ENCODE peak calls at places on chromosomes 4 and X, in five cellular contexts. One of them, this sample, is unnamed.
A peak's percentile ranks its signal among the peaks of the same experiment; 100 is the strongest.

GRCh38 chr4:153419029-153419428 is 47.1 kb upstream of the TMEM131L start:
- DNase-seq in heart right ventricle: no peak
- DNase-seq in COR-L47: no peak
- DNase-seq in activated naive CD8-positive, alpha-beta T cell treated with anti-CD3 and anti-CD28 coated beads for 36 hours: no peak
- DNase-seq in iris pigment epithelial cell: no peak
- DNase-seq in this sample: no peak

GRCh38 chrX:82161195-82161594 is 959.3 kb downstream of the SH3BGRL start:
- DNase-seq in COR-L47: no peak
- DNase-seq in iris pigment epithelial cell: no peak
- DNase-seq in heart right ventricle: no peak
- DNase-seq in activated naive CD8-positive, alpha-beta T cell treated with anti-CD3 and anti-CD28 coated beads for 36 hours: no peak
- DNase-seq in this sample: no peak

GRCh38 chr4:7655549-7656243 is 221.0 kb upstream of the PSAPL1 start:
- DNase-seq in heart right ventricle: no peak
- DNase-seq in activated naive CD8-positive, alpha-beta T cell treated with anti-CD3 and anti-CD28 coated beads for 36 hours: no peak
- DNase-seq in iris pigment epithelial cell: no peak
- DNase-seq in COR-L47: peak; percentile 85
- DNase-seq in this sample: peak; percentile 82

GRCh38 chrX:70324326-70324725 is 34.4 kb downstream of the KIF4A start:
- DNase-seq in COR-L47: no peak
- DNase-seq in activated naive CD8-positive, alpha-beta T cell treated with anti-CD3 and anti-CD28 coated beads for 36 hours: no peak
- DNase-seq in heart right ventricle: no peak
- DNase-seq in iris pigment epithelial cell: peak; percentile 53
- DNase-seq in this sample: no peak

GRCh38 chr4:145797278-145797677 is 117.3 kb downstream of the C4orf51 start:
- DNase-seq in iris pigment epithelial cell: no peak
- DNase-seq in activated naive CD8-positive, alpha-beta T cell treated with anti-CD3 and anti-CD28 coated beads for 36 hours: no peak
- DNase-seq in heart right ventricle: no peak
- DNase-seq in COR-L47: no peak
- DNase-seq in this sample: no peak

GRCh38 chrX:71492086-71493065 is 40.5 kb upstream of the OGT start:
- DNase-seq in heart right ventricle: peak; percentile 53
- DNase-seq in activated naive CD8-positive, alpha-beta T cell treated with anti-CD3 and anti-CD28 coated beads for 36 hours: peak; percentile 57
- DNase-seq in iris pigment epithelial cell: peak; percentile 21
- DNase-seq in COR-L47: no peak
- DNase-seq in this sample: no peak

GRCh38 chr4:2258091-2259035 is 3.5 kb downstream of the MXD4 start:
- DNase-seq in COR-L47: no peak
- DNase-seq in iris pigment epithelial cell: no peak
- DNase-seq in heart right ventricle: no peak
- DNase-seq in activated naive CD8-positive, alpha-beta T cell treated with anti-CD3 and anti-CD28 coated beads for 36 hours: peak; percentile 0
- DNase-seq in this sample: no peak

GRCh38 chr4:7466215-7466614 is 31.5 kb upstream of the PSAPL1 start:
- DNase-seq in iris pigment epithelial cell: no peak
- DNase-seq in COR-L47: no peak
- DNase-seq in activated naive CD8-positive, alpha-beta T cell treated with anti-CD3 and anti-CD28 coated beads for 36 hours: no peak
- DNase-seq in heart right ventricle: no peak
- DNase-seq in this sample: no peak

GRCh38 chrX:130173190-130173895 is 1.6 kb downstream of the RAB33A start:
- DNase-seq in heart right ventricle: peak; percentile 18
- DNase-seq in activated naive CD8-positive, alpha-beta T cell treated with anti-CD3 and anti-CD28 coated beads for 36 hours: peak; percentile 47
- DNase-seq in COR-L47: no peak
- DNase-seq in iris pigment epithelial cell: peak; percentile 82
- DNase-seq in this sample: peak; percentile 95

GRCh38 chr4:39502034-39502658 is 25.1 kb downstream of the UGDH start:
- DNase-seq in COR-L47: no peak
- DNase-seq in heart right ventricle: no peak
- DNase-seq in iris pigment epithelial cell: peak; percentile 82
- DNase-seq in activated naive CD8-positive, alpha-beta T cell treated with anti-CD3 and anti-CD28 coated beads for 36 hours: no peak
- DNase-seq in this sample: peak; percentile 40

GRCh38 chrX:46941341-46941740 is 29.1 kb downstream of the JADE3 start:
- DNase-seq in heart right ventricle: no peak
- DNase-seq in iris pigment epithelial cell: no peak
- DNase-seq in COR-L47: no peak
- DNase-seq in activated naive CD8-positive, alpha-beta T cell treated with anti-CD3 and anti-CD28 coated beads for 36 hours: no peak
- DNase-seq in this sample: peak; percentile 77

GRCh38 chr4:76882630-76883029 is 15.3 kb downstream of the SOWAHB start:
- DNase-seq in activated naive CD8-positive, alpha-beta T cell treated with anti-CD3 and anti-CD28 coated beads for 36 hours: no peak
- DNase-seq in iris pigment epithelial cell: no peak
- DNase-seq in COR-L47: no peak
- DNase-seq in heart right ventricle: no peak
- DNase-seq in this sample: no peak

GRCh38 chrX:53333853-53334252 is 52.5 kb upstream of the IQSEC2 start:
- DNase-seq in heart right ventricle: no peak
- DNase-seq in COR-L47: no peak
- DNase-seq in iris pigment epithelial cell: no peak
- DNase-seq in activated naive CD8-positive, alpha-beta T cell treated with anti-CD3 and anti-CD28 coated beads for 36 hours: no peak
- DNase-seq in this sample: no peak

GRCh38 chr4:71830-72229 is 18.7 kb downstream of the ZNF595 start:
- DNase-seq in iris pigment epithelial cell: peak; percentile 3
- DNase-seq in COR-L47: no peak
- DNase-seq in activated naive CD8-positive, alpha-beta T cell treated with anti-CD3 and anti-CD28 coated beads for 36 hours: no peak
- DNase-seq in heart right ventricle: no peak
- DNase-seq in this sample: no peak

GRCh38 chrX:107597791-107598190 is 30.5 kb upstream of the PRPS1 start:
- DNase-seq in iris pigment epithelial cell: no peak
- DNase-seq in COR-L47: no peak
- DNase-seq in heart right ventricle: no peak
- DNase-seq in activated naive CD8-positive, alpha-beta T cell treated with anti-CD3 and anti-CD28 coated beads for 36 hours: no peak
- DNase-seq in this sample: no peak

GRCh38 chrX:9390121-9390520 is 74.7 kb upstream of the TBL1X start:
- DNase-seq in heart right ventricle: no peak
- DNase-seq in iris pigment epithelial cell: peak; percentile 29
- DNase-seq in COR-L47: no peak
- DNase-seq in activated naive CD8-positive, alpha-beta T cell treated with anti-CD3 and anti-CD28 coated beads for 36 hours: no peak
- DNase-seq in this sample: peak; percentile 57

GRCh38 chrX:109732319-109732779 is 708 bp downstream of the ACSL4 start:
- DNase-seq in heart right ventricle: no peak
- DNase-seq in COR-L47: no peak
- DNase-seq in activated naive CD8-positive, alpha-beta T cell treated with anti-CD3 and anti-CD28 coated beads for 36 hours: peak; percentile 15
- DNase-seq in iris pigment epithelial cell: peak; percentile 62
- DNase-seq in this sample: peak; percentile 69

GRCh38 chr4:175139205-175139604 is 221.0 kb downstream of the ADAM29 start:
- DNase-seq in iris pigment epithelial cell: no peak
- DNase-seq in heart right ventricle: no peak
- DNase-seq in COR-L47: no peak
- DNase-seq in activated naive CD8-positive, alpha-beta T cell treated with anti-CD3 and anti-CD28 coated beads for 36 hours: no peak
- DNase-seq in this sample: no peak

GRCh38 chr4:121898150-121898549 is 27.9 kb upstream of the BBS7 start:
- DNase-seq in heart right ventricle: no peak
- DNase-seq in iris pigment epithelial cell: no peak
- DNase-seq in COR-L47: no peak
- DNase-seq in activated naive CD8-positive, alpha-beta T cell treated with anti-CD3 and anti-CD28 coated beads for 36 hours: peak; percentile 19
- DNase-seq in this sample: peak; percentile 12

GRCh38 chrX:8306296-8306975 is 135.4 kb upstream of the VCX2 start:
- DNase-seq in heart right ventricle: no peak
- DNase-seq in activated naive CD8-positive, alpha-beta T cell treated with anti-CD3 and anti-CD28 coated beads for 36 hours: no peak
- DNase-seq in iris pigment epithelial cell: no peak
- DNase-seq in COR-L47: no peak
- DNase-seq in this sample: no peak

GRCh38 chr4:61003301-61003700 is 196.8 kb upstream of the ADGRL3 start:
- DNase-seq in iris pigment epithelial cell: peak; percentile 14
- DNase-seq in COR-L47: no peak
- DNase-seq in activated naive CD8-positive, alpha-beta T cell treated with anti-CD3 and anti-CD28 coated beads for 36 hours: no peak
- DNase-seq in heart right ventricle: no peak
- DNase-seq in this sample: no peak

GRCh38 chr4:2413821-2414610 is 4.4 kb downstream of the ZFYVE28 start:
- DNase-seq in activated naive CD8-positive, alpha-beta T cell treated with anti-CD3 and anti-CD28 coated beads for 36 hours: peak; percentile 14
- DNase-seq in COR-L47: no peak
- DNase-seq in heart right ventricle: no peak
- DNase-seq in iris pigment epithelial cell: peak; percentile 39
- DNase-seq in this sample: peak; percentile 60

GRCh38 chr4:119493419-119493818 is 135.2 kb downstream of the PDE5A start:
- DNase-seq in heart right ventricle: no peak
- DNase-seq in activated naive CD8-positive, alpha-beta T cell treated with anti-CD3 and anti-CD28 coated beads for 36 hours: no peak
- DNase-seq in iris pigment epithelial cell: no peak
- DNase-seq in COR-L47: no peak
- DNase-seq in this sample: peak; percentile 15

This sample was measured in M059J.